ENCODE peak calls at places on chromosomes 4 and X, in four cellular contexts. X, K, Z and Y are unnamed samples.

GRCh38 chr4:154719087-154719486 is 24.7 kb upstream of the LRAT start:
- DNase-seq in Z (no peak), K (no peak), X (peak), Y (no peak)

GRCh38 chr4:25927361-25928040 is 13.5 kb downstream of the SMIM20 start:
- DNase-seq in Z (no peak), K (no peak), X (no peak), Y (no peak)

GRCh38 chr4:128286474-128287158 is 997 bp downstream of the PGRMC2 start:
- DNase-seq in Z (peak), K (peak), X (peak), Y (no peak)

GRCh38 chr4:145818001-145818400 is 120.6 kb downstream of the ZNF827 start:
- DNase-seq in K (no peak), Z (no peak), X (no peak), Y (no peak)

GRCh38 chrX:1389181-1389992 is 2.5 kb downstream of the SLC25A6 start:
- DNase-seq in X (no peak), Z (no peak), K (no peak), Y (no peak)

GRCh38 chr4:2791518-2792395 is 1.1 kb upstream of the SH3BP2 start:
- DNase-seq in X (no peak), K (no peak), Z (no peak), Y (no peak)

GRCh38 chr4:146132445-146132844 is 43.1 kb upstream of the LSM6 start:
- DNase-seq in K (no peak), Z (no peak), X (no peak), Y (no peak)

GRCh38 chr4:170652571-170652970 is 562.8 kb upstream of the AADAT start:
- DNase-seq in X (no peak), Z (no peak), K (no peak), Y (no peak)

GRCh38 chr4:5824635-5825034 is 68.3 kb downstream of the CRMP1 start:
- DNase-seq in Z (peak), X (peak), K (peak), Y (no peak)

GRCh38 chrX:19883878-19884277 is 3.5 kb downstream of the SH3KBP1 start:
- DNase-seq in K (no peak), Z (no peak), X (peak), Y (no peak)

GRCh38 chrX:30965751-30966150 is 76.7 kb upstream of the TAB3 start:
- DNase-seq in X (no peak), Z (no peak), K (no peak), Y (no peak)

DNA sequence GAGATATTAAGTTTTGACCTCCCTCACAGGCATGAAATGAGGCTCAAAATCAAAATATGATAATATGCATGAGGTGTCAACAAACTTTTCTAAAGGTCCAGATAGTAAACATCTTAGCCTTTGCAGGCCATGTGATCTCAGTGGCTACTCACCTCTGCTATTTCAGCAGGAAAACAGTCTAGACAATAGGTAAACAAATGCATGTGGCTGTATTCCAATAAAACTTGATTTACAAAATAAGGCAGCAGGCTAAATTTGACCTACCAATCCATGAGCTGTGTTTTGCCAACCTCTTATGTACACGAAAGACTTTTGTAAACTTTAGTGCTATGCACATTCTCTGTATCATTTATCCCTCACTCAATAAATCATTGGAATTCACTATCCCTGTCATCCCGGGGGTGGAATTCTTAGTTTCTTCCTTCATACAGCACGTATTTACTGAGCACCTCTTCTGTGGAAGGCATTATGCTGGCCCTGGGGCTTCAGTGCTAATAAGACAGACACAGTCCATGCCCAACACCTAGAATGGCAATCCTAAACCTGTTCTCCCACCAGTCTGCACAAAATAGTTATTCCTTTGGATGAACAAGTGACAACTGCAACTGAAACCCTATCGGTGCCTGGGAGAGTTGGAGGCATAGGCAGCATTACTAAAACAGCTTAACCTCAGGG is 19.9 kb downstream of the MAGEB17 start:
- DNase-seq in Z (no peak), X (no peak), K (no peak), Y (no peak)
- TF ChIP-seq TCF7L2 in Z (no peak), X (no peak), K (no peak), Y (no peak)

GRCh38 chr4:112523008-112523440 is 7.0 kb upstream of the NEUROG2 start:
- DNase-seq in X (no peak), Z (peak), K (no peak), Y (no peak)
- TF ChIP-seq TCF7L2 in X (no peak), Z (no peak), K (no peak), Y (no peak)

DNA sequence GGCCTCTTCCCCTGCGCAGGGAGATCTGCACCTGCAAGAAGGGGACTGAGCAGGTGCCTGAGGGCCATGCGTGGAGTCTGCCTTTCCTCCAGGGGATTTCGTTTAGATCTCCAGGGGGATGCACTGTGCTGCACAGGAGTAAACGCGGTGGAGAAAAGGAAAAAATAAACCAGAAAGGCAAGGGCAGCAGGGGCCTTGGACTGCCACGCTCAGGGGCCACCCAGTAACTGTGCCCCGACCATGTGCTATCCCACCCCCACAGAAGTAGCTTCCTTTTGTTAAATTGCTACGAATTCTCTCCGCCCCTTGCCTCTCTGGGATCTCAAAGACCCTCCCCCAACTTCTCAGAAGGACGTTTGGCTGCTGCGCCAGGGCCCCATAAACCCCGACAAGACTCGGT is 17.2 kb upstream of the HMX1 start:
- DNase-seq in X (no peak), K (no peak), Z (no peak), Y (no peak)
- TF ChIP-seq TCF7L2 in X (no peak), K (no peak), Z (no peak), Y (no peak)

GRCh38 chr4:158166701-158167100 is 6.1 kb downstream of the GASK1B start:
- DNase-seq in X (no peak), Z (no peak), K (no peak), Y (no peak)
- TF ChIP-seq TCF7L2 in X (no peak), Z (no peak), K (no peak), Y (no peak)

GRCh38 chr4:1216869-1217294 is 32.0 kb downstream of the CTBP1 start:
- DNase-seq in K (no peak), Z (no peak), X (no peak), Y (no peak)

GRCh38 chr4:1217366-1217765 is 31.6 kb downstream of the CTBP1 start:
- DNase-seq in Z (no peak), K (no peak), X (no peak), Y (no peak)

GRCh38 chr4:1219553-1219950 is 29.4 kb downstream of the CTBP1 start:
- DNase-seq in K (no peak), Z (no peak), X (no peak), Y (no peak)

GRCh38 chr4:1220566-1220965 is 28.4 kb downstream of the CTBP1 start:
- DNase-seq in Z (no peak), X (no peak), K (no peak), Y (no peak)

DNA sequence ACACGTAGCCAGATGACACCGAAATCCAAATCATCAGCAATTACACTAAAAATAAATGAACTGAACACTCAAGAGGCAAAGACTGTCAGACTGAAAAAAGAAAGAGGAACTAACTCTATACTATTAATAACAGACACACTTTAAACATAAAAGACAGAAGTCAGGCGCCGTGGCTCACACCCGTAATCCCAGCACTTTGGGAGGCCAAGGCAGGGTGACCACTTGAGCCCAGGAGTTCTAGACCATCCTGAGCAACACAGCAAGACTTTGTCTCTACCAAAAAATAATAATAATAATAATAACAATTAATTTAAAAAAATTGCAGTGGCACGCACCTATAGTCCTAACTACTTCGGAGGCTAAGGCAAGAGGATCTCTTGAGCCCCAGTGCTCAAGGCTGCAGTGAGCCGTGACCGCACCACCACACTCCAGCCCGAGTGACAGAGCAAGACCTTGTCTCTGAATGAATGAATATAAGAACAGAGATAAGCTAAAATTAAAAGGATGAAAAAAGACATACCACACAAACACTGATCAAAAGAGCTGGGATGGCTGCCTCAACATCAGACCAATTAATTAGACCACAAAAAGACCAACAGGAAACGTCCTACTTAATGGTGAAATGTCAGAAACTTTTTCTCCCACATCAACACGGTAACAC is 29.9 kb downstream of the CTBP1 start:
- DNase-seq in X (no peak), K (no peak), Z (no peak), Y (no peak)
- TF ChIP-seq TCF7L2 in X (no peak), K (no peak), Z (no peak), Y (no peak)

DNA sequence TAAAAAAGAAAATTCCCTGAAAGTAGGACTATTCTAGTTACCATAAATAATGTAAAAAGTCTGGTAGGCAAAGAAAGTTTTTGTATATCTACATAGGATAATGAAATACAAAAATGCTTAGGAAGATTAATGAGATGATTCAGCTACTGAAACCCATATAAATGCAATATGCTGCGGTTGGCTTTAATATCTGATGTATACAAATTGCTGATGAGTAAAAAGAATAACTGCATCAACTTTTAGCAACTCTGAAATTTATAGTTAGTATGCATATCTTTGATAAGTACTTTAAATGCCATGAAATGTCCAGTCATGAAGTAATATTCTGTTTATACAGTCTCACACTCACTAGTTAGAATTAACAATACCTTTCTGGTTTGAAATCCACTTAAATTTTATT is 404.8 kb downstream of the TLL1 start:
- DNase-seq in Z (no peak), X (no peak), K (no peak), Y (no peak)
- TF ChIP-seq TCF7L2 in Z (no peak), X (no peak), K (no peak), Y (no peak)